ENCODE peak calls at places on chromosome 19, in five cellular contexts. One of them, this sample, is unnamed.

GRCh38 chr19:30784850-30785459 is 412.8 kb downstream of the ZNF536 start:
- DNase-seq in IMR-90: peak
- DNase-seq in sigmoid colon: peak
- DNase-seq in brain microvascular endothelial cell: peak
- DNase-seq in lower lobe of right lung: peak
- DNase-seq in this sample: peak

GRCh38 chr19:35828694-35829301 is 16.2 kb upstream of the PRODH2 start:
- DNase-seq in IMR-90: peak
- DNase-seq in sigmoid colon: no peak
- DNase-seq in brain microvascular endothelial cell: peak
- DNase-seq in lower lobe of right lung: no peak
- DNase-seq in this sample: peak

GRCh38 chr19:41027273-41027967 is 36.3 kb downstream of the CYP2B6 start:
- DNase-seq in IMR-90: no peak
- DNase-seq in sigmoid colon: no peak
- DNase-seq in brain microvascular endothelial cell: no peak
- DNase-seq in lower lobe of right lung: no peak
- DNase-seq in this sample: no peak

GRCh38 chr19:10116085-10116865 is 3.4 kb downstream of the EIF3G start:
- DNase-seq in IMR-90: no peak
- DNase-seq in sigmoid colon: no peak
- DNase-seq in brain microvascular endothelial cell: no peak
- DNase-seq in lower lobe of right lung: peak
- DNase-seq in this sample: no peak

GRCh38 chr19:41876847-41877489 is at the start of gene CD79A:
- DNase-seq in IMR-90: no peak
- DNase-seq in sigmoid colon: no peak
- DNase-seq in brain microvascular endothelial cell: no peak
- DNase-seq in lower lobe of right lung: peak
- DNase-seq in this sample: no peak

GRCh38 chr19:54317108-54317964 is 4.4 kb upstream of the LILRA5 start:
- DNase-seq in IMR-90: no peak
- DNase-seq in sigmoid colon: no peak
- DNase-seq in brain microvascular endothelial cell: no peak
- DNase-seq in lower lobe of right lung: peak
- DNase-seq in this sample: no peak

GRCh38 chr19:13133241-13133870 is 15.3 kb downstream of the NACC1 start:
- DNase-seq in IMR-90: no peak
- DNase-seq in sigmoid colon: no peak
- DNase-seq in brain microvascular endothelial cell: no peak
- DNase-seq in lower lobe of right lung: no peak
- DNase-seq in this sample: no peak

GRCh38 chr19:32206065-32206464 is 139.3 kb upstream of the ZNF507 start:
- DNase-seq in IMR-90: no peak
- DNase-seq in sigmoid colon: no peak
- DNase-seq in brain microvascular endothelial cell: no peak
- DNase-seq in lower lobe of right lung: no peak
- DNase-seq in this sample: no peak

GRCh38 chr19:54464624-54465266 is 1.2 kb upstream of the LENG9 start:
- DNase-seq in IMR-90: peak
- DNase-seq in sigmoid colon: peak
- DNase-seq in brain microvascular endothelial cell: peak
- DNase-seq in lower lobe of right lung: peak
- DNase-seq in this sample: peak

GRCh38 chr19:32324631-32325215 is 20.7 kb upstream of the ZNF507 start:
- DNase-seq in IMR-90: peak
- DNase-seq in sigmoid colon: no peak
- DNase-seq in brain microvascular endothelial cell: no peak
- DNase-seq in lower lobe of right lung: no peak
- DNase-seq in this sample: no peak

GRCh38 chr19:6340493-6341201 is 7.2 kb upstream of the ACER1 start:
- DNase-seq in IMR-90: no peak
- DNase-seq in sigmoid colon: no peak
- DNase-seq in brain microvascular endothelial cell: no peak
- DNase-seq in lower lobe of right lung: no peak
- DNase-seq in this sample: no peak

GRCh38 chr19:3398114-3398899 is 31.9 kb downstream of the NFIC start:
- DNase-seq in IMR-90: peak
- DNase-seq in sigmoid colon: peak
- DNase-seq in brain microvascular endothelial cell: no peak
- DNase-seq in lower lobe of right lung: peak
- DNase-seq in this sample: peak

GRCh38 chr19:38989066-38989605 is 13.6 kb upstream of the FBXO17 start:
- DNase-seq in IMR-90: no peak
- DNase-seq in sigmoid colon: no peak
- DNase-seq in brain microvascular endothelial cell: no peak
- DNase-seq in lower lobe of right lung: no peak
- DNase-seq in this sample: no peak

GRCh38 chr19:7482584-7483439 is 6.0 kb downstream of the PEX11G start:
- DNase-seq in IMR-90: no peak
- DNase-seq in sigmoid colon: no peak
- DNase-seq in brain microvascular endothelial cell: no peak
- DNase-seq in lower lobe of right lung: peak
- DNase-seq in this sample: no peak

GRCh38 chr19:5352229-5352763 is 11.7 kb upstream of the PTPRS start:
- DNase-seq in IMR-90: peak
- DNase-seq in sigmoid colon: no peak
- DNase-seq in brain microvascular endothelial cell: peak
- DNase-seq in lower lobe of right lung: no peak
- DNase-seq in this sample: no peak

GRCh38 chr19:39845621-39846175 is 481 bp downstream of the FBL start:
- DNase-seq in IMR-90: no peak
- DNase-seq in sigmoid colon: no peak
- DNase-seq in brain microvascular endothelial cell: no peak
- DNase-seq in lower lobe of right lung: no peak
- DNase-seq in this sample: no peak

GRCh38 chr19:16066611-16067104 is 9.6 kb upstream of the TPM4 start:
- DNase-seq in IMR-90: peak
- DNase-seq in sigmoid colon: no peak
- DNase-seq in brain microvascular endothelial cell: peak
- DNase-seq in lower lobe of right lung: peak
- DNase-seq in this sample: no peak

GRCh38 chr19:39084732-39085080 is 538 bp downstream of the ACP7 start:
- DNase-seq in IMR-90: no peak
- DNase-seq in sigmoid colon: no peak
- DNase-seq in brain microvascular endothelial cell: no peak
- DNase-seq in lower lobe of right lung: no peak
- DNase-seq in this sample: no peak

GRCh38 chr19:21758296-21758695 is 9.1 kb downstream of the ZNF100 start:
- DNase-seq in IMR-90: no peak
- DNase-seq in sigmoid colon: no peak
- DNase-seq in brain microvascular endothelial cell: no peak
- DNase-seq in lower lobe of right lung: no peak
- DNase-seq in this sample: no peak
- TF ChIP-seq CTCF in IMR-90: no peak
- TF ChIP-seq CTCF in sigmoid colon: no peak
- TF ChIP-seq CTCF in brain microvascular endothelial cell: no peak
- TF ChIP-seq CTCF in lower lobe of right lung: no peak
- TF ChIP-seq CTCF in this sample: no peak

GRCh38 chr19:28705008-28705407 is 507.9 kb downstream of the UQCRFS1 start:
- DNase-seq in IMR-90: peak
- DNase-seq in sigmoid colon: no peak
- DNase-seq in brain microvascular endothelial cell: peak
- DNase-seq in lower lobe of right lung: no peak
- DNase-seq in this sample: no peak
- H3K27ac ChIP-seq in IMR-90: no peak
- H3K27ac ChIP-seq in sigmoid colon: no peak
- H3K27ac ChIP-seq in brain microvascular endothelial cell: peak
- H3K27ac ChIP-seq in lower lobe of right lung: no peak
- H3K27ac ChIP-seq in this sample: no peak

DNA sequence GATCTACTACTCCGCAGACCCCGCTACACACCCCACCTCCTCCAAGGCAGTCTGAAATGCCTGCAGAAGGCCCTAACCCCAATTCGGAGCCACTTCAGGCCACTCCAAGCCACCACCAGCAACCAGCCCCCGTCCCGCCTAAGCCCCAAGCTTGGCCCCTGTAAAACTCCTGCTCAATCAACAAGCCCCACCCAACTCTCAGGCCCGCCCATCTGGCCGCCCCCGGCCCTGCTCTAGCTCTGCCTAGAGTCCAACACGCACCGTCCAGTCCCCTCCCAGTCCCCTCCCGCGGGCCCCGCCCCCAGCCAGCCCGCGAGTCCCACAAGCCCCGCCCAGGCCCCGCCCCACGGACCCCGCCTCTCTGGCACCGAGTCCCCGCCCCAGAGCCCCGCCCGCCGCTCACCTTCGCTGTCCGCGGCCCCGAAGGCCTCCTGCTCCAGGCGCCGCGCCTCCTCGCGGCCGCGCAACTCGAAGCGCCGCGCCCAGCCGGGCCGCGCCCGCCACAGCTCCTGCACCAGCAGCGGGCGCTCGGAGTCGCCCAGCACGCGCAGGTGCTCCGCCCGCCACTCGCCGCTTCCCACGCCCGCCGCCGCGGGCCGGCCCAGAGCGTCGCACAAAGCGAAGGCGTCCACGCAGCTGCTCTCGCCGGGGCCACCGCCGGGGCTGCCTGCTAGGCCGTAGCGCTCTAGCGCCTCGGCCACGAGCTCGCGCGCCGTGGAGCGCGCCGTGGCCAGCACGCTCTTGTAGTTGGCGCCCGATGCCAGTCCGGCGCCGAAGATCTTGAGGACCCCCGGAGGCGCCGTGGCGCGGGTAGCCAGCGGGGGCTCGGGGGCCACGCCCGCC is 1.6 kb downstream of the RASIP1 start:
- DNase-seq in IMR-90: peak
- DNase-seq in sigmoid colon: peak
- DNase-seq in brain microvascular endothelial cell: peak
- DNase-seq in lower lobe of right lung: peak
- DNase-seq in this sample: peak
- TF ChIP-seq CTCF in IMR-90: peak
- TF ChIP-seq CTCF in sigmoid colon: no peak
- TF ChIP-seq CTCF in brain microvascular endothelial cell: peak
- TF ChIP-seq CTCF in lower lobe of right lung: peak
- TF ChIP-seq CTCF in this sample: no peak

DNA sequence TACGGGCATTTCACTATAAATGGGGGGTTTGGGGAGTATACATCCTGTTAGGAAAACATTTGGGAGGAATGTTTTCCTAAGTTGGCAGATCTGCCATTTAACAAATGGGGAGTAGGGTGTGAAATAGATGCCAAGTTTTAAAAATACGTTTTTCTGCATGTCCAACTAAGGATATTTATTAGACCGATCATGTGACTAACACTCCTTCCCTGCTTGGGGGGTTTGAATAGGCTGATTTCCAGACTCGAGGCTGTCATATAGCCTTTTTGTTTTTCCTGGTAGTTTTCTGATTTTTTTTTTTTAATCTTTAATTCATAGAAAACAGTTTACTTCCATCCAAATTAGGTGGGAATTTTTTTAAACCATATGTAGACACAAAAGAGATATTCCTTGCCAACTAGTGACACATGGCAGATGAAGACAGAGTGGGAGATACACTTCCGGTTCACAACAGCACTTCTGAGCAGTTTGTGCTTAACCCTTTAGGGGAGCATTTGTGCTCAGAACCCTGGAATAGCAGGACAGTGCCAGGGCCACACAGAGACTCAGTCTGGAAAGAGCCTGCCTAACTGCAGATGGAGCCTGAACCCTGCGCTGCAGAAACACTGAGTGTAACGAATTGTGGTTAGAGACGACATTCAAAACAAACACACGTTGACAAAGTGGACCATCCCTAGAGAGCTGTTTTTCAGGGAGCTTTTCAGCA is 5.6 kb upstream of the GATAD2A start:
- DNase-seq in IMR-90: peak
- DNase-seq in sigmoid colon: no peak
- DNase-seq in brain microvascular endothelial cell: peak
- DNase-seq in lower lobe of right lung: no peak
- DNase-seq in this sample: no peak
- H3K27ac ChIP-seq in IMR-90: peak
- H3K27ac ChIP-seq in sigmoid colon: no peak
- H3K27ac ChIP-seq in brain microvascular endothelial cell: no peak
- H3K27ac ChIP-seq in lower lobe of right lung: no peak
- H3K27ac ChIP-seq in this sample: peak

GRCh38 chr19:33441828-33442227 is 68.3 kb downstream of the CEBPG start:
- DNase-seq in IMR-90: no peak
- DNase-seq in sigmoid colon: no peak
- DNase-seq in brain microvascular endothelial cell: no peak
- DNase-seq in lower lobe of right lung: peak
- DNase-seq in this sample: no peak

GRCh38 chr19:33441277-33441699 is 67.8 kb downstream of the CEBPG start:
- DNase-seq in IMR-90: no peak
- DNase-seq in sigmoid colon: peak
- DNase-seq in brain microvascular endothelial cell: no peak
- DNase-seq in lower lobe of right lung: peak
- DNase-seq in this sample: no peak

GRCh38 chr19:33438987-33439781 is 65.7 kb downstream of the CEBPG start:
- DNase-seq in IMR-90: no peak
- DNase-seq in sigmoid colon: peak
- DNase-seq in brain microvascular endothelial cell: no peak
- DNase-seq in lower lobe of right lung: peak
- DNase-seq in this sample: no peak

GRCh38 chr19:33440241-33440640 is 66.7 kb downstream of the CEBPG start:
- DNase-seq in IMR-90: no peak
- DNase-seq in sigmoid colon: peak
- DNase-seq in brain microvascular endothelial cell: no peak
- DNase-seq in lower lobe of right lung: peak
- DNase-seq in this sample: no peak

GRCh38 chr19:33440682-33441081 is 67.2 kb downstream of the CEBPG start:
- DNase-seq in IMR-90: no peak
- DNase-seq in sigmoid colon: peak
- DNase-seq in brain microvascular endothelial cell: no peak
- DNase-seq in lower lobe of right lung: peak
- DNase-seq in this sample: no peak
- TF ChIP-seq CTCF in IMR-90: no peak
- TF ChIP-seq CTCF in sigmoid colon: no peak
- TF ChIP-seq CTCF in brain microvascular endothelial cell: no peak
- TF ChIP-seq CTCF in lower lobe of right lung: no peak
- TF ChIP-seq CTCF in this sample: no peak

GRCh38 chr19:1854542-1855039 is 6.3 kb upstream of the REXO1 start:
- DNase-seq in IMR-90: no peak
- DNase-seq in sigmoid colon: peak
- DNase-seq in brain microvascular endothelial cell: peak
- DNase-seq in lower lobe of right lung: peak
- DNase-seq in this sample: no peak
- H3K27ac ChIP-seq in IMR-90: peak
- H3K27ac ChIP-seq in sigmoid colon: peak
- H3K27ac ChIP-seq in brain microvascular endothelial cell: peak
- H3K27ac ChIP-seq in lower lobe of right lung: peak
- H3K27ac ChIP-seq in this sample: peak

GRCh38 chr19:51798958-51799310 is 4.0 kb downstream of the FPR3 start:
- DNase-seq in IMR-90: no peak
- DNase-seq in sigmoid colon: peak
- DNase-seq in brain microvascular endothelial cell: no peak
- DNase-seq in lower lobe of right lung: peak
- DNase-seq in this sample: no peak
- TF ChIP-seq CTCF in IMR-90: no peak
- TF ChIP-seq CTCF in sigmoid colon: no peak
- TF ChIP-seq CTCF in brain microvascular endothelial cell: no peak
- TF ChIP-seq CTCF in lower lobe of right lung: no peak
- TF ChIP-seq CTCF in this sample: no peak

GRCh38 chr19:43502419-43502976 is 2.0 kb downstream of the PHLDB3 start:
- DNase-seq in IMR-90: no peak
- DNase-seq in sigmoid colon: no peak
- DNase-seq in brain microvascular endothelial cell: no peak
- DNase-seq in lower lobe of right lung: no peak
- DNase-seq in this sample: no peak
- H3K27ac ChIP-seq in IMR-90: no peak
- H3K27ac ChIP-seq in sigmoid colon: no peak
- H3K27ac ChIP-seq in brain microvascular endothelial cell: no peak
- H3K27ac ChIP-seq in lower lobe of right lung: no peak
- H3K27ac ChIP-seq in this sample: no peak

This sample was measured in thyroid gland.